ENCODE peak calls at places on chromosome 9, in ten cellular contexts. O is keratinocyte, L is Peyer's patch, X is NT2/D1, A is upper lobe of right lung, U is trophoblast cell, R is heart left ventricle, Z is mucosa of descending colon, B is body of pancreas, G is astrocyte. K is an unnamed sample. For H3K4me1, the result is how much of the 10 kb centered on the place peaks cover.

GRCh38 chr9:84323777-84324317 is 16.7 kb downstream of the SLC28A3 start:
- DNase-seq in O (no peak), L (no peak), X (no peak), A (no peak), U (no peak), R (no peak), Z (no peak), B (no peak), G (no peak), K (no peak)

GRCh38 chr9:38432922-38433510 is 8.8 kb upstream of the IGFBPL1 start:
- DNase-seq in O (no peak), L (no peak), X (no peak), A (no peak), U (peak), R (no peak), Z (no peak), B (no peak), G (peak), K (no peak)

GRCh38 chr9:134892221-134892620 is 11.6 kb downstream of the FCN2 start:
- DNase-seq in O (no peak), L (peak), X (no peak), A (peak), U (no peak), R (no peak), Z (no peak), B (no peak), G (no peak), K (no peak)

GRCh38 chr9:133119039-133119438 is 2.0 kb downstream of the RALGDS start:
- DNase-seq in O (no peak), L (no peak), X (no peak), A (no peak), U (no peak), R (peak), Z (peak), B (no peak), G (no peak), K (peak)

GRCh38 chr9:10534863-10535262 is 77.9 kb downstream of the PTPRD start:
- DNase-seq in O (no peak), L (no peak), X (no peak), A (no peak), U (no peak), R (no peak), Z (no peak), B (no peak), G (no peak), K (no peak)

GRCh38 chr9:4887556-4887955 is 94.8 kb downstream of the RCL1 start:
- DNase-seq in O (no peak), L (no peak), X (no peak), A (peak), U (no peak), R (no peak), Z (no peak), B (no peak), G (peak), K (peak)

GRCh38 chr9:125434986-125435775 is 173.6 kb downstream of the GAPVD1 start:
- DNase-seq in O (no peak), L (no peak), X (no peak), A (peak), U (no peak), R (no peak), Z (peak), B (no peak), G (no peak), K (peak)

GRCh38 chr9:98047002-98047401 is 9.5 kb upstream of the NANS start:
- DNase-seq in O (no peak), L (no peak), X (no peak), A (no peak), U (no peak), R (no peak), Z (no peak), B (no peak), G (no peak), K (no peak)

GRCh38 chr9:20832775-20833174 is 148.7 kb downstream of the FOCAD start:
- DNase-seq in O (no peak), L (no peak), X (no peak), A (no peak), U (no peak), R (no peak), Z (no peak), B (no peak), G (no peak), K (no peak)

GRCh38 chr9:114156658-114157421 is 1.5 kb downstream of the COL27A1 start:
- DNase-seq in O (no peak), L (no peak), X (no peak), A (peak), U (peak), R (peak), Z (no peak), B (peak), G (peak), K (peak)

GRCh38 chr9:138053321-138053868 is 175.8 kb downstream of the CACNA1B start:
- DNase-seq in O (no peak), L (peak), X (no peak), A (peak), U (no peak), R (peak), Z (no peak), B (peak), G (no peak), K (no peak)

GRCh38 chr9:111890254-111890791 is 6.3 kb upstream of the UGCG start:
- DNase-seq in O (no peak), L (no peak), X (no peak), A (no peak), U (no peak), R (no peak), Z (no peak), B (no peak), G (no peak), K (no peak)

GRCh38 chr9:129863059-129863690 is 27.9 kb downstream of the USP20 start:
- DNase-seq in O (no peak), L (no peak), X (no peak), A (no peak), U (peak), R (peak), Z (peak), B (no peak), G (peak), K (no peak)

GRCh38 chr9:134623408-134624066 is 18.1 kb upstream of the COL5A1 start:
- DNase-seq in O (no peak), L (peak), X (no peak), A (peak), U (no peak), R (peak), Z (no peak), B (peak), G (peak), K (peak)

GRCh38 chr9:81906656-81907055 is 21.6 kb upstream of the SPATA31D4 start:
- DNase-seq in O (no peak), L (no peak), X (no peak), A (no peak), U (no peak), R (no peak), Z (no peak), B (no peak), G (peak), K (no peak)

GRCh38 chr9:129175515-129175824 is 2.6 kb downstream of the IER5L start:
- DNase-seq in O (no peak), L (no peak), X (no peak), A (no peak), U (no peak), R (no peak), Z (no peak), B (no peak), G (no peak), K (no peak)

GRCh38 chr9:114898741-114899140 is 31.6 kb downstream of the TNFSF8 start:
- DNase-seq in O (no peak), L (no peak), X (no peak), A (no peak), U (no peak), R (peak), Z (peak), B (no peak), G (no peak), K (peak)

GRCh38 chr9:116318463-116319271 is 165.1 kb downstream of the PAPPA start:
- DNase-seq in O (no peak), L (no peak), X (no peak), A (no peak), U (no peak), R (peak), Z (peak), B (no peak), G (peak), K (peak)

GRCh38 chr9:3769646-3770045 is 243.8 kb upstream of the RFX3 start:
- DNase-seq in O (no peak), L (no peak), X (no peak), A (no peak), U (no peak), R (no peak), Z (no peak), B (no peak), G (no peak), K (no peak)

GRCh38 chr9:69186841-69187611 is 12.9 kb downstream of the TJP2 start:
- DNase-seq in O (no peak), L (no peak), X (no peak), A (no peak), U (peak), R (no peak), Z (no peak), B (no peak), G (peak), K (no peak)

GRCh38 chr9:87065981-87066380 is 118.7 kb upstream of the GAS1 start:
- DNase-seq in O (no peak), L (no peak), X (no peak), A (no peak), U (no peak), R (no peak), Z (no peak), B (no peak), G (no peak), K (peak)

GRCh38 chr9:13175732-13176131 is 103.8 kb downstream of the MPDZ start:
- DNase-seq in O (no peak), L (no peak), X (no peak), A (no peak), U (no peak), R (no peak), Z (no peak), B (no peak), G (no peak), K (no peak)

DNA sequence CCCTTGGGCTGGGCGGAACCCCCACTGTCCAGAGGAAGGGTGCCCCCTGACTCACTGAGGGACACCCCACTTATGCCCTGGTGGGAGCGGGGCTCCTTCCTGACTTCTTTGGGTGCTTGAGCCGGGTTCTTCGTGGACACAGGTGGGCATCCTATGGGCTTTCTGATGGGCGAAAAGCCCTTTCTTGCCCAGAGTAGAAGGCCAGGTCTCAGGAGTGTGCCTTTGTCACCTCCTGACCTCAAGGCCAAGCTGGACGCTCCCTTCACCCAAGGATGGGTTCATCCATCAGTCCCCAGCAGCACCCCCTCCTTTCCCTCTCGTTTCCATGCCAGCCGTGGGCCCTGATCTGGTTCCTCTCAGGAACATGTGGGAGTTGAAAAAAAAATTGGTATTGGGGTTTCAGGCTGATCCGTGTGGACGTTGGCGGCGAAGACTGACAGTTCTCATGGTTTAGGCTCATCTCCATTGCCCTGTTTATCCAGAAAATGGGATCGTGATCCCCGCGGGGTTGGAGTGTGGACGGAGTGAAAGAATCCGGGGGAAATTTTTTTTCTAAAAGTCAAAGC is 707 bp downstream of the SLC25A25 start:
- DNase-seq in O (no peak), L (peak), X (no peak), A (peak), U (no peak), R (no peak), Z (no peak), B (no peak), G (no peak), K (peak)
- H3K4me1 ChIP-seq in O (under half), L (under half), X (under half), A (half or more), U (under half), R (under half), Z (half or more), B (half or more), G (under half), K (under half)

DNA sequence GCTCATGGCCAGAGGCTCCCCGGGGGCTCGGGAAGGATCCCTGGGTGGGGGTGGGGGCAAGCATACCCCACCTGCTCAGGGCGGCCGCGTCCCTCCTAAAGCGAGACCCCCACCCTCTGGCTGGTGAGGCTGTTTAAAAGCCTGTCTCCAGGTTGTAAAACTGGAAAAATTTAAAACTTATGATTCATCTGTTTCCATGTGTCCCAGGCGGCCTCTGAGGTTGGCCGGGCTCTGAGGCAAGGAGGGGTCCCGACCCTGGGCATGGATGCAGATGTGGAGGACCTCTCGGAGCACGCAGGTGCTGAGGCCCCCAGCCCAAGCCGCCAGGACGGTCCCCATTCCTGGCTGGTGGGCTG is 24.2 kb upstream of the TMEM250 start:
- DNase-seq in O (no peak), L (no peak), X (no peak), A (no peak), U (no peak), R (no peak), Z (peak), B (no peak), G (no peak), K (peak)
- H3K4me3 ChIP-seq in O (no peak), L (no peak), X (no peak), A (no peak), U (no peak), R (no peak), Z (no peak), B (no peak), G (no peak), K (no peak)

GRCh38 chr9:127572961-127573727 is 38.9 kb upstream of the STXBP1 start:
- DNase-seq in O (no peak), L (no peak), X (no peak), A (no peak), U (peak), R (no peak), Z (no peak), B (no peak), G (peak), K (peak)

GRCh38 chr9:127575875-127576778 is 36.0 kb upstream of the STXBP1 start:
- DNase-seq in O (no peak), L (peak), X (no peak), A (no peak), U (no peak), R (no peak), Z (no peak), B (peak), G (no peak), K (no peak)

GRCh38 chr9:127578627-127578951 is 33.5 kb upstream of the STXBP1 start:
- DNase-seq in O (no peak), L (no peak), X (no peak), A (no peak), U (no peak), R (no peak), Z (no peak), B (no peak), G (no peak), K (no peak)

GRCh38 chr9:127570533-127571111 is 41.5 kb upstream of the STXBP1 start:
- DNase-seq in O (no peak), L (no peak), X (no peak), A (no peak), U (peak), R (no peak), Z (no peak), B (peak), G (no peak), K (peak)

DNA sequence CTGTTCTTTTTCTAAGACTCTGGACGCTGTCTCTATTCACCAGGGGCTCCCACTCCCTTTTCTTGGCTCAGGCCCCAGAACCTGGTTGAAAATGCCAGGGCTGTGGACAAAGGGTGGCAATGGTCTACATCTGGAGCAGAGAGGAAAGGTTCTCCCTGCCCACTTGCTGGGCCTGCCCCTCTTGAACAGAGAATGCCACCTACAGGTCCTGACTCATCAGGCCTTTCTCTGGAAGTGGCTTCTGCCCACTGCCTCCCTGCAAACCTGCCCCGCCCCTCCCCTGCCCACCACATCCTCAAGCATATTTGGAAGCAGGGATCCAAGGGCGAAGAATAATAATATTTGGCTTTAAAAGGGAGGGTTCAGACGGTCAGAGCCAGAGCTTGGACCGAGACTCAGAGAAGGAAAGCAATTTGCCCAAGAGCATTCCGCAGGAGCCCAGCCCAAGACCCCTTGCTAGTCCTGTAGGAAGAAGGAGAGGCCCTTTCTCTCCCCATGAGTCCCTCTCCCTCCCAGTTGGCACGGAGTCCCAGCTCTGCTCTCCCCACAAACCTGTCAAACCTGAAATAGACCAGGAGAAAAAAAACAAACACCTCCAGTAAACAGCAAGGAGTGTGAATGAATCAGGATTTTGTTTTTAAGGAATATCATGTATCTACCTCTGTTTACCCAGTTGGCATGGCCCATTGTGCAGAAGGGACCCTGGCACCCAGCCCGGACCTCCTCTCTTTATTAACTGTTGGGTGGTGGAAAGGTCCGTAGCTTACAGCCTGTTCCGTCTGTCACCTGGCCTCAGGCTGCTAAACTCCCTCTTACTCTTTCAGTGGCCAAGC is 37.8 kb upstream of the STXBP1 start:
- DNase-seq in O (no peak), L (no peak), X (no peak), A (peak), U (peak), R (no peak), Z (peak), B (peak), G (no peak), K (peak)
- H3K4me1 ChIP-seq in O (under half), L (under half), X (under half), A (half or more), U (under half), R (under half), Z (half or more), B (half or more), G (half or more), K (under half)

GRCh38 chr9:120526493-120526892 is 53.5 kb downstream of the CDK5RAP2 start:
- DNase-seq in O (no peak), L (no peak), X (no peak), A (no peak), U (no peak), R (no peak), Z (no peak), B (no peak), G (no peak), K (no peak)
- H3K4me3 ChIP-seq in O (no peak), L (no peak), X (no peak), A (no peak), U (no peak), R (no peak), Z (no peak), B (no peak), G (no peak), K (no peak)

DNA sequence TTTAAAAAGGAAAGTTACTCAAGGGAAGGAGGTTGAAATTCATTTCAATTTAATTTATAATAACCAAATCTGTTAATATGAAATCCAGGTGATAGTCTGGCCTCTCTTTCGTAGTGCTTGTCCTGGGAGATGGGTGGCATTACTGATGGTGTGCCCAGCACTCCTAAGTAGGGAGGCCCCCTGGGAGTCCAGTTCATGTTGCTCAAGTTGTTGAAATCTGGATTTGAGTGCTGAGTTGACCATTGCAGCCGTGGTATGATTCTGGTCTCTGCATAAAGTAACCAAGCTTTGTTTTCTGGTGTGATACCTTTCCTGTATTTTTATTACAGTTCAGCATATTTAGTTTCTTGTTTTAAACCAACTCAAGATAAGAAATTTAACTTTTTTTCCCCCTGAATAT is 287.8 kb downstream of the FANCC start:
- DNase-seq in O (no peak), L (no peak), X (no peak), A (no peak), U (no peak), R (no peak), Z (no peak), B (no peak), G (no peak), K (no peak)
- H3K4me1 ChIP-seq in O (under half), L (under half), X (under half), A (half or more), U (under half), R (half or more), Z (under half), B (half or more), G (under half), K (under half)